ENCODE peak calls at places on chromosomes 16 and 17, in nine cellular contexts. One of them, this sample, is unnamed. For H3K4me1, the result is how much of the 10 kb centered on the place peaks cover.

GRCh38 chr17:83173180-83173996 is 94.0 kb downstream of the METRNL start:
- DNase-seq in Peyer's patch: no peak
- DNase-seq in esophagus squamous epithelium: no peak
- DNase-seq in HCT116: no peak
- DNase-seq in esophagus muscularis mucosa: no peak
- DNase-seq in body of pancreas: no peak
- DNase-seq in GM12878: no peak
- DNase-seq in heart left ventricle: peak
- DNase-seq in stomach: no peak
- DNase-seq in this sample: peak

GRCh38 chr17:37247825-37248224 is 128.0 kb upstream of the C17orf78 start:
- DNase-seq in esophagus squamous epithelium: no peak
- DNase-seq in GM12878: no peak
- DNase-seq in HCT116: no peak
- DNase-seq in Peyer's patch: no peak
- DNase-seq in heart left ventricle: no peak
- DNase-seq in esophagus muscularis mucosa: no peak
- DNase-seq in stomach: no peak
- DNase-seq in body of pancreas: no peak
- DNase-seq in this sample: no peak

GRCh38 chr16:67226295-67226803 is 581 bp upstream of the TMEM208 start:
- DNase-seq in heart left ventricle: no peak
- DNase-seq in HCT116: no peak
- DNase-seq in GM12878: no peak
- DNase-seq in body of pancreas: no peak
- DNase-seq in stomach: no peak
- DNase-seq in esophagus squamous epithelium: no peak
- DNase-seq in Peyer's patch: no peak
- DNase-seq in esophagus muscularis mucosa: no peak
- DNase-seq in this sample: no peak

GRCh38 chr17:15922586-15922985 is 22.3 kb upstream of the ADORA2B start:
- DNase-seq in stomach: no peak
- DNase-seq in GM12878: no peak
- DNase-seq in body of pancreas: no peak
- DNase-seq in heart left ventricle: no peak
- DNase-seq in esophagus squamous epithelium: no peak
- DNase-seq in esophagus muscularis mucosa: no peak
- DNase-seq in Peyer's patch: no peak
- DNase-seq in HCT116: no peak
- DNase-seq in this sample: no peak

GRCh38 chr17:73493212-73493814 is 150.9 kb downstream of the SDK2 start:
- DNase-seq in HCT116: no peak
- DNase-seq in GM12878: no peak
- DNase-seq in esophagus muscularis mucosa: no peak
- DNase-seq in esophagus squamous epithelium: no peak
- DNase-seq in heart left ventricle: no peak
- DNase-seq in stomach: no peak
- DNase-seq in body of pancreas: no peak
- DNase-seq in Peyer's patch: no peak
- DNase-seq in this sample: no peak

GRCh38 chr17:65527857-65528591 is 33.4 kb downstream of the AXIN2 start:
- DNase-seq in esophagus muscularis mucosa: no peak
- DNase-seq in HCT116: no peak
- DNase-seq in esophagus squamous epithelium: no peak
- DNase-seq in stomach: no peak
- DNase-seq in heart left ventricle: no peak
- DNase-seq in Peyer's patch: no peak
- DNase-seq in body of pancreas: no peak
- DNase-seq in GM12878: no peak
- DNase-seq in this sample: no peak

GRCh38 chr17:39158623-39159022 is 7.2 kb upstream of the PLXDC1 start:
- DNase-seq in esophagus muscularis mucosa: no peak
- DNase-seq in stomach: no peak
- DNase-seq in GM12878: no peak
- DNase-seq in HCT116: no peak
- DNase-seq in esophagus squamous epithelium: no peak
- DNase-seq in body of pancreas: no peak
- DNase-seq in heart left ventricle: no peak
- DNase-seq in Peyer's patch: no peak
- DNase-seq in this sample: no peak

GRCh38 chr16:31713945-31714898 is 159.4 kb upstream of the ZNF267 start:
- DNase-seq in stomach: no peak
- DNase-seq in HCT116: no peak
- DNase-seq in body of pancreas: peak
- DNase-seq in heart left ventricle: no peak
- DNase-seq in esophagus muscularis mucosa: no peak
- DNase-seq in esophagus squamous epithelium: no peak
- DNase-seq in GM12878: no peak
- DNase-seq in Peyer's patch: no peak
- DNase-seq in this sample: no peak

GRCh38 chr17:60390881-60391418 is 983 bp downstream of the USP32 start:
- DNase-seq in heart left ventricle: peak
- DNase-seq in HCT116: no peak
- DNase-seq in stomach: peak
- DNase-seq in body of pancreas: peak
- DNase-seq in esophagus squamous epithelium: no peak
- DNase-seq in esophagus muscularis mucosa: peak
- DNase-seq in Peyer's patch: peak
- DNase-seq in GM12878: no peak
- DNase-seq in this sample: no peak

GRCh38 chr17:76540381-76541300 is 797 bp downstream of the PRCD start:
- DNase-seq in stomach: peak
- DNase-seq in Peyer's patch: peak
- DNase-seq in heart left ventricle: peak
- DNase-seq in HCT116: peak
- DNase-seq in esophagus squamous epithelium: no peak
- DNase-seq in esophagus muscularis mucosa: peak
- DNase-seq in GM12878: no peak
- DNase-seq in body of pancreas: peak
- DNase-seq in this sample: peak

GRCh38 chr17:42920922-42921321 is 20.3 kb downstream of the G6PC1 start:
- DNase-seq in stomach: peak
- DNase-seq in esophagus muscularis mucosa: no peak
- DNase-seq in esophagus squamous epithelium: no peak
- DNase-seq in GM12878: no peak
- DNase-seq in heart left ventricle: peak
- DNase-seq in Peyer's patch: no peak
- DNase-seq in HCT116: no peak
- DNase-seq in body of pancreas: peak
- DNase-seq in this sample: no peak

GRCh38 chr16:67150058-67150832 is 553 bp downstream of the B3GNT9 start:
- DNase-seq in GM12878: no peak
- DNase-seq in esophagus muscularis mucosa: no peak
- DNase-seq in body of pancreas: peak
- DNase-seq in stomach: no peak
- DNase-seq in HCT116: no peak
- DNase-seq in heart left ventricle: no peak
- DNase-seq in Peyer's patch: no peak
- DNase-seq in esophagus squamous epithelium: no peak
- DNase-seq in this sample: peak

GRCh38 chr16:26598061-26598460 is 468.7 kb upstream of the C16orf82 start:
- DNase-seq in Peyer's patch: no peak
- DNase-seq in esophagus muscularis mucosa: peak
- DNase-seq in body of pancreas: no peak
- DNase-seq in esophagus squamous epithelium: no peak
- DNase-seq in heart left ventricle: no peak
- DNase-seq in HCT116: peak
- DNase-seq in stomach: no peak
- DNase-seq in GM12878: no peak
- DNase-seq in this sample: no peak

GRCh38 chr16:78852236-78852635 is 748.3 kb downstream of the MAF start:
- DNase-seq in stomach: no peak
- DNase-seq in HCT116: no peak
- DNase-seq in esophagus squamous epithelium: no peak
- DNase-seq in esophagus muscularis mucosa: no peak
- DNase-seq in Peyer's patch: no peak
- DNase-seq in heart left ventricle: no peak
- DNase-seq in body of pancreas: no peak
- DNase-seq in GM12878: no peak
- DNase-seq in this sample: no peak

GRCh38 chr17:78839762-78840529 is 668 bp downstream of the USP36 start:
- DNase-seq in esophagus muscularis mucosa: no peak
- DNase-seq in stomach: peak
- DNase-seq in HCT116: no peak
- DNase-seq in Peyer's patch: peak
- DNase-seq in body of pancreas: peak
- DNase-seq in esophagus squamous epithelium: no peak
- DNase-seq in heart left ventricle: peak
- DNase-seq in GM12878: no peak
- DNase-seq in this sample: peak

GRCh38 chr16:25834101-25834500 is 142.3 kb downstream of the HS3ST4 start:
- DNase-seq in esophagus muscularis mucosa: no peak
- DNase-seq in HCT116: no peak
- DNase-seq in heart left ventricle: no peak
- DNase-seq in GM12878: no peak
- DNase-seq in esophagus squamous epithelium: no peak
- DNase-seq in Peyer's patch: no peak
- DNase-seq in body of pancreas: no peak
- DNase-seq in stomach: no peak
- DNase-seq in this sample: no peak

GRCh38 chr16:19517424-19518089 is 4.3 kb downstream of the GDE1 start:
- DNase-seq in Peyer's patch: no peak
- DNase-seq in esophagus muscularis mucosa: no peak
- DNase-seq in body of pancreas: no peak
- DNase-seq in HCT116: no peak
- DNase-seq in stomach: no peak
- DNase-seq in GM12878: no peak
- DNase-seq in heart left ventricle: no peak
- DNase-seq in esophagus squamous epithelium: no peak
- DNase-seq in this sample: no peak

GRCh38 chr17:14506364-14506763 is 205.5 kb downstream of the HS3ST3B1 start:
- DNase-seq in Peyer's patch: no peak
- DNase-seq in heart left ventricle: no peak
- DNase-seq in esophagus muscularis mucosa: no peak
- DNase-seq in GM12878: no peak
- DNase-seq in HCT116: no peak
- DNase-seq in esophagus squamous epithelium: no peak
- DNase-seq in body of pancreas: no peak
- DNase-seq in stomach: no peak
- DNase-seq in this sample: no peak

GRCh38 chr16:23676924-23677480 is 1.7 kb upstream of the PLK1 start:
- DNase-seq in heart left ventricle: no peak
- DNase-seq in esophagus muscularis mucosa: no peak
- DNase-seq in Peyer's patch: no peak
- DNase-seq in body of pancreas: peak
- DNase-seq in stomach: no peak
- DNase-seq in GM12878: no peak
- DNase-seq in esophagus squamous epithelium: no peak
- DNase-seq in HCT116: no peak
- DNase-seq in this sample: no peak

GRCh38 chr16:88456356-88457292 is 3.5 kb downstream of the ZFPM1 start:
- DNase-seq in esophagus muscularis mucosa: no peak
- DNase-seq in HCT116: no peak
- DNase-seq in GM12878: no peak
- DNase-seq in heart left ventricle: no peak
- DNase-seq in Peyer's patch: peak
- DNase-seq in body of pancreas: peak
- DNase-seq in esophagus squamous epithelium: no peak
- DNase-seq in stomach: no peak
- DNase-seq in this sample: no peak
- H3K4me3 ChIP-seq in esophagus muscularis mucosa: peak
- H3K4me3 ChIP-seq in HCT116: peak
- H3K4me3 ChIP-seq in GM12878: peak
- H3K4me3 ChIP-seq in heart left ventricle: peak
- H3K4me3 ChIP-seq in Peyer's patch: peak
- H3K4me3 ChIP-seq in body of pancreas: no peak
- H3K4me3 ChIP-seq in esophagus squamous epithelium: peak
- H3K4me3 ChIP-seq in stomach: peak
- H3K4me3 ChIP-seq in this sample: peak

GRCh38 chr16:73018796-73019455 is 29.0 kb downstream of the ZFHX3 start:
- DNase-seq in esophagus muscularis mucosa: no peak
- DNase-seq in stomach: no peak
- DNase-seq in body of pancreas: peak
- DNase-seq in esophagus squamous epithelium: no peak
- DNase-seq in heart left ventricle: no peak
- DNase-seq in Peyer's patch: no peak
- DNase-seq in GM12878: no peak
- DNase-seq in HCT116: no peak
- DNase-seq in this sample: no peak
- H3K4me1 ChIP-seq in esophagus muscularis mucosa: under half
- H3K4me1 ChIP-seq in stomach: half or more
- H3K4me1 ChIP-seq in body of pancreas: half or more
- H3K4me1 ChIP-seq in esophagus squamous epithelium: under half
- H3K4me1 ChIP-seq in heart left ventricle: under half
- H3K4me1 ChIP-seq in Peyer's patch: under half
- H3K4me1 ChIP-seq in GM12878: under half
- H3K4me1 ChIP-seq in HCT116: half or more
- H3K4me1 ChIP-seq in this sample: under half

GRCh38 chr16:3986235-3986544 is 105.7 kb upstream of the CREBBP start:
- DNase-seq in esophagus muscularis mucosa: no peak
- DNase-seq in body of pancreas: no peak
- DNase-seq in stomach: no peak
- DNase-seq in Peyer's patch: no peak
- DNase-seq in heart left ventricle: no peak
- DNase-seq in HCT116: no peak
- DNase-seq in GM12878: no peak
- DNase-seq in esophagus squamous epithelium: no peak
- DNase-seq in this sample: no peak

GRCh38 chr16:3993052-3993785 is 112.7 kb upstream of the CREBBP start:
- DNase-seq in GM12878: no peak
- DNase-seq in stomach: no peak
- DNase-seq in heart left ventricle: no peak
- DNase-seq in esophagus squamous epithelium: no peak
- DNase-seq in Peyer's patch: no peak
- DNase-seq in esophagus muscularis mucosa: no peak
- DNase-seq in HCT116: no peak
- DNase-seq in body of pancreas: no peak
- DNase-seq in this sample: no peak

GRCh38 chr16:3992297-3993051 is 112.0 kb upstream of the CREBBP start:
- DNase-seq in GM12878: no peak
- DNase-seq in esophagus muscularis mucosa: no peak
- DNase-seq in HCT116: no peak
- DNase-seq in heart left ventricle: no peak
- DNase-seq in Peyer's patch: no peak
- DNase-seq in esophagus squamous epithelium: no peak
- DNase-seq in body of pancreas: no peak
- DNase-seq in stomach: no peak
- DNase-seq in this sample: no peak

GRCh38 chr16:3987231-3987630 is 106.7 kb upstream of the CREBBP start:
- DNase-seq in esophagus muscularis mucosa: no peak
- DNase-seq in esophagus squamous epithelium: no peak
- DNase-seq in HCT116: no peak
- DNase-seq in Peyer's patch: no peak
- DNase-seq in stomach: no peak
- DNase-seq in body of pancreas: no peak
- DNase-seq in heart left ventricle: no peak
- DNase-seq in GM12878: no peak
- DNase-seq in this sample: no peak

GRCh38 chr16:3988824-3989223 is 108.3 kb upstream of the CREBBP start:
- DNase-seq in esophagus muscularis mucosa: no peak
- DNase-seq in body of pancreas: peak
- DNase-seq in GM12878: no peak
- DNase-seq in HCT116: no peak
- DNase-seq in Peyer's patch: no peak
- DNase-seq in stomach: no peak
- DNase-seq in heart left ventricle: no peak
- DNase-seq in esophagus squamous epithelium: no peak
- DNase-seq in this sample: no peak
- TF ChIP-seq POLR2A in esophagus muscularis mucosa: no peak
- TF ChIP-seq POLR2A in body of pancreas: no peak
- TF ChIP-seq POLR2A in GM12878: no peak
- TF ChIP-seq POLR2A in HCT116: no peak
- TF ChIP-seq POLR2A in Peyer's patch: no peak
- TF ChIP-seq POLR2A in stomach: no peak
- TF ChIP-seq POLR2A in heart left ventricle: no peak
- TF ChIP-seq POLR2A in esophagus squamous epithelium: no peak
- TF ChIP-seq POLR2A in this sample: no peak

GRCh38 chr17:28285965-28286364 is 33.0 kb upstream of the TMEM97 start:
- DNase-seq in HCT116: no peak
- DNase-seq in esophagus muscularis mucosa: peak
- DNase-seq in body of pancreas: no peak
- DNase-seq in esophagus squamous epithelium: no peak
- DNase-seq in stomach: no peak
- DNase-seq in Peyer's patch: no peak
- DNase-seq in GM12878: no peak
- DNase-seq in heart left ventricle: no peak
- DNase-seq in this sample: no peak
- H3K4me3 ChIP-seq in HCT116: no peak
- H3K4me3 ChIP-seq in esophagus muscularis mucosa: no peak
- H3K4me3 ChIP-seq in body of pancreas: no peak
- H3K4me3 ChIP-seq in esophagus squamous epithelium: no peak
- H3K4me3 ChIP-seq in stomach: no peak
- H3K4me3 ChIP-seq in Peyer's patch: no peak
- H3K4me3 ChIP-seq in GM12878: no peak
- H3K4me3 ChIP-seq in heart left ventricle: no peak
- H3K4me3 ChIP-seq in this sample: no peak